ENCODE peak calls at places on chromosomes 2 and 18, in eight cellular contexts. One of them, this sample, is unnamed.

GRCh38 chr2:215680605-215681598 is 245.0 kb upstream of the FN1 start:
- DNase-seq in NCI-H1092: no peak
- DNase-seq in stimulated activated CD8-positive, alpha-beta memory T cell treated with anti-CD3 and anti-CD28 coated beads, Interleukin-4, amount 100 ng/mL, for 1 hour: no peak
- DNase-seq in Jurkat, Clone E6-1: peak; percentile 88
- DNase-seq in activated CD4-positive, alpha-beta T cell treated with anti-CD3 and anti-CD28 coated beads, Interleukin-2, amount 10 ng/mL, durations not matched to agents 7 days and 5 days: peak; percentile 78
- DNase-seq in frontal cortex: no peak
- DNase-seq in ELF-1: no peak
- DNase-seq in stimulated activated CD4-positive, alpha-beta T cell treated with anti-CD3 and anti-CD28 coated beads, Interleukin-1b, Interleukin-23, amount 100 ng/mL, for 1 hour: no peak
- DNase-seq in this sample: peak; percentile 88

GRCh38 chr2:104698276-104698675 is 155.6 kb upstream of the POU3F3 start:
- DNase-seq in NCI-H1092: no peak
- DNase-seq in stimulated activated CD8-positive, alpha-beta memory T cell treated with anti-CD3 and anti-CD28 coated beads, Interleukin-4, amount 100 ng/mL, for 1 hour: no peak
- DNase-seq in Jurkat, Clone E6-1: no peak
- DNase-seq in activated CD4-positive, alpha-beta T cell treated with anti-CD3 and anti-CD28 coated beads, Interleukin-2, amount 10 ng/mL, durations not matched to agents 7 days and 5 days: no peak
- DNase-seq in frontal cortex: no peak
- DNase-seq in ELF-1: no peak
- DNase-seq in stimulated activated CD4-positive, alpha-beta T cell treated with anti-CD3 and anti-CD28 coated beads, Interleukin-1b, Interleukin-23, amount 100 ng/mL, for 1 hour: no peak
- DNase-seq in this sample: no peak

GRCh38 chr2:175454953-175455389 is 273.5 kb upstream of the ATP5MC3 start:
- DNase-seq in NCI-H1092: no peak
- DNase-seq in stimulated activated CD8-positive, alpha-beta memory T cell treated with anti-CD3 and anti-CD28 coated beads, Interleukin-4, amount 100 ng/mL, for 1 hour: no peak
- DNase-seq in Jurkat, Clone E6-1: no peak
- DNase-seq in activated CD4-positive, alpha-beta T cell treated with anti-CD3 and anti-CD28 coated beads, Interleukin-2, amount 10 ng/mL, durations not matched to agents 7 days and 5 days: no peak
- DNase-seq in frontal cortex: no peak
- DNase-seq in ELF-1: peak; percentile 31
- DNase-seq in stimulated activated CD4-positive, alpha-beta T cell treated with anti-CD3 and anti-CD28 coated beads, Interleukin-1b, Interleukin-23, amount 100 ng/mL, for 1 hour: no peak
- DNase-seq in this sample: no peak

GRCh38 chr18:48842259-48843061 is 108.3 kb downstream of the SMAD7 start:
- DNase-seq in NCI-H1092: no peak
- DNase-seq in stimulated activated CD8-positive, alpha-beta memory T cell treated with anti-CD3 and anti-CD28 coated beads, Interleukin-4, amount 100 ng/mL, for 1 hour: no peak
- DNase-seq in Jurkat, Clone E6-1: peak; percentile 84
- DNase-seq in activated CD4-positive, alpha-beta T cell treated with anti-CD3 and anti-CD28 coated beads, Interleukin-2, amount 10 ng/mL, durations not matched to agents 7 days and 5 days: peak; percentile 71
- DNase-seq in frontal cortex: no peak
- DNase-seq in ELF-1: no peak
- DNase-seq in stimulated activated CD4-positive, alpha-beta T cell treated with anti-CD3 and anti-CD28 coated beads, Interleukin-1b, Interleukin-23, amount 100 ng/mL, for 1 hour: peak; percentile 8
- DNase-seq in this sample: no peak

GRCh38 chr2:74009577-74009976 is 24.9 kb downstream of the TET3 start:
- DNase-seq in NCI-H1092: no peak
- DNase-seq in stimulated activated CD8-positive, alpha-beta memory T cell treated with anti-CD3 and anti-CD28 coated beads, Interleukin-4, amount 100 ng/mL, for 1 hour: no peak
- DNase-seq in Jurkat, Clone E6-1: no peak
- DNase-seq in activated CD4-positive, alpha-beta T cell treated with anti-CD3 and anti-CD28 coated beads, Interleukin-2, amount 10 ng/mL, durations not matched to agents 7 days and 5 days: no peak
- DNase-seq in frontal cortex: no peak
- DNase-seq in ELF-1: no peak
- DNase-seq in stimulated activated CD4-positive, alpha-beta T cell treated with anti-CD3 and anti-CD28 coated beads, Interleukin-1b, Interleukin-23, amount 100 ng/mL, for 1 hour: no peak
- DNase-seq in this sample: no peak

GRCh38 chr2:63590621-63591408 is 2.1 kb downstream of the MDH1 start:
- DNase-seq in NCI-H1092: no peak
- DNase-seq in stimulated activated CD8-positive, alpha-beta memory T cell treated with anti-CD3 and anti-CD28 coated beads, Interleukin-4, amount 100 ng/mL, for 1 hour: no peak
- DNase-seq in Jurkat, Clone E6-1: no peak
- DNase-seq in activated CD4-positive, alpha-beta T cell treated with anti-CD3 and anti-CD28 coated beads, Interleukin-2, amount 10 ng/mL, durations not matched to agents 7 days and 5 days: no peak
- DNase-seq in frontal cortex: no peak
- DNase-seq in ELF-1: no peak
- DNase-seq in stimulated activated CD4-positive, alpha-beta T cell treated with anti-CD3 and anti-CD28 coated beads, Interleukin-1b, Interleukin-23, amount 100 ng/mL, for 1 hour: no peak
- DNase-seq in this sample: no peak

GRCh38 chr2:12856934-12857660 is 140.4 kb downstream of the TRIB2 start:
- DNase-seq in NCI-H1092: no peak
- DNase-seq in stimulated activated CD8-positive, alpha-beta memory T cell treated with anti-CD3 and anti-CD28 coated beads, Interleukin-4, amount 100 ng/mL, for 1 hour: no peak
- DNase-seq in Jurkat, Clone E6-1: peak; percentile 94
- DNase-seq in activated CD4-positive, alpha-beta T cell treated with anti-CD3 and anti-CD28 coated beads, Interleukin-2, amount 10 ng/mL, durations not matched to agents 7 days and 5 days: peak; percentile 58
- DNase-seq in frontal cortex: no peak
- DNase-seq in ELF-1: no peak
- DNase-seq in stimulated activated CD4-positive, alpha-beta T cell treated with anti-CD3 and anti-CD28 coated beads, Interleukin-1b, Interleukin-23, amount 100 ng/mL, for 1 hour: no peak
- DNase-seq in this sample: peak; percentile 41

GRCh38 chr2:14756981-14757657 is 124.6 kb downstream of the LRATD1 start:
- DNase-seq in NCI-H1092: no peak
- DNase-seq in stimulated activated CD8-positive, alpha-beta memory T cell treated with anti-CD3 and anti-CD28 coated beads, Interleukin-4, amount 100 ng/mL, for 1 hour: no peak
- DNase-seq in Jurkat, Clone E6-1: no peak
- DNase-seq in activated CD4-positive, alpha-beta T cell treated with anti-CD3 and anti-CD28 coated beads, Interleukin-2, amount 10 ng/mL, durations not matched to agents 7 days and 5 days: no peak
- DNase-seq in frontal cortex: no peak
- DNase-seq in ELF-1: no peak
- DNase-seq in stimulated activated CD4-positive, alpha-beta T cell treated with anti-CD3 and anti-CD28 coated beads, Interleukin-1b, Interleukin-23, amount 100 ng/mL, for 1 hour: no peak
- DNase-seq in this sample: peak; percentile 21

GRCh38 chr2:24077535-24077877 is 1.4 kb upstream of the SF3B6 start:
- DNase-seq in NCI-H1092: no peak
- DNase-seq in stimulated activated CD8-positive, alpha-beta memory T cell treated with anti-CD3 and anti-CD28 coated beads, Interleukin-4, amount 100 ng/mL, for 1 hour: no peak
- DNase-seq in Jurkat, Clone E6-1: no peak
- DNase-seq in activated CD4-positive, alpha-beta T cell treated with anti-CD3 and anti-CD28 coated beads, Interleukin-2, amount 10 ng/mL, durations not matched to agents 7 days and 5 days: no peak
- DNase-seq in frontal cortex: no peak
- DNase-seq in ELF-1: no peak
- DNase-seq in stimulated activated CD4-positive, alpha-beta T cell treated with anti-CD3 and anti-CD28 coated beads, Interleukin-1b, Interleukin-23, amount 100 ng/mL, for 1 hour: no peak
- DNase-seq in this sample: no peak

GRCh38 chr2:937530-937929 is 13.1 kb upstream of the SNTG2 start:
- DNase-seq in NCI-H1092: no peak
- DNase-seq in stimulated activated CD8-positive, alpha-beta memory T cell treated with anti-CD3 and anti-CD28 coated beads, Interleukin-4, amount 100 ng/mL, for 1 hour: no peak
- DNase-seq in Jurkat, Clone E6-1: no peak
- DNase-seq in activated CD4-positive, alpha-beta T cell treated with anti-CD3 and anti-CD28 coated beads, Interleukin-2, amount 10 ng/mL, durations not matched to agents 7 days and 5 days: no peak
- DNase-seq in frontal cortex: no peak
- DNase-seq in ELF-1: no peak
- DNase-seq in stimulated activated CD4-positive, alpha-beta T cell treated with anti-CD3 and anti-CD28 coated beads, Interleukin-1b, Interleukin-23, amount 100 ng/mL, for 1 hour: no peak
- DNase-seq in this sample: no peak

GRCh38 chr2:200430017-200430416 is 79.9 kb downstream of the KCTD18 start:
- DNase-seq in NCI-H1092: no peak
- DNase-seq in stimulated activated CD8-positive, alpha-beta memory T cell treated with anti-CD3 and anti-CD28 coated beads, Interleukin-4, amount 100 ng/mL, for 1 hour: no peak
- DNase-seq in Jurkat, Clone E6-1: no peak
- DNase-seq in activated CD4-positive, alpha-beta T cell treated with anti-CD3 and anti-CD28 coated beads, Interleukin-2, amount 10 ng/mL, durations not matched to agents 7 days and 5 days: no peak
- DNase-seq in frontal cortex: no peak
- DNase-seq in ELF-1: no peak
- DNase-seq in stimulated activated CD4-positive, alpha-beta T cell treated with anti-CD3 and anti-CD28 coated beads, Interleukin-1b, Interleukin-23, amount 100 ng/mL, for 1 hour: no peak
- DNase-seq in this sample: no peak

GRCh38 chr2:230254152-230254881 is 28.8 kb downstream of the SP140 start:
- DNase-seq in NCI-H1092: no peak
- DNase-seq in stimulated activated CD8-positive, alpha-beta memory T cell treated with anti-CD3 and anti-CD28 coated beads, Interleukin-4, amount 100 ng/mL, for 1 hour: no peak
- DNase-seq in Jurkat, Clone E6-1: peak; percentile 46
- DNase-seq in activated CD4-positive, alpha-beta T cell treated with anti-CD3 and anti-CD28 coated beads, Interleukin-2, amount 10 ng/mL, durations not matched to agents 7 days and 5 days: peak; percentile 57
- DNase-seq in frontal cortex: no peak
- DNase-seq in ELF-1: no peak
- DNase-seq in stimulated activated CD4-positive, alpha-beta T cell treated with anti-CD3 and anti-CD28 coated beads, Interleukin-1b, Interleukin-23, amount 100 ng/mL, for 1 hour: no peak
- DNase-seq in this sample: peak; percentile 9

GRCh38 chr2:75157435-75157834 is 41.9 kb downstream of the TACR1 start:
- DNase-seq in NCI-H1092: no peak
- DNase-seq in stimulated activated CD8-positive, alpha-beta memory T cell treated with anti-CD3 and anti-CD28 coated beads, Interleukin-4, amount 100 ng/mL, for 1 hour: no peak
- DNase-seq in Jurkat, Clone E6-1: no peak
- DNase-seq in activated CD4-positive, alpha-beta T cell treated with anti-CD3 and anti-CD28 coated beads, Interleukin-2, amount 10 ng/mL, durations not matched to agents 7 days and 5 days: no peak
- DNase-seq in frontal cortex: no peak
- DNase-seq in ELF-1: peak; percentile 63
- DNase-seq in stimulated activated CD4-positive, alpha-beta T cell treated with anti-CD3 and anti-CD28 coated beads, Interleukin-1b, Interleukin-23, amount 100 ng/mL, for 1 hour: no peak
- DNase-seq in this sample: peak; percentile 16

GRCh38 chr2:178327516-178327915 is 123.5 kb downstream of the PRKRA start:
- DNase-seq in NCI-H1092: no peak
- DNase-seq in stimulated activated CD8-positive, alpha-beta memory T cell treated with anti-CD3 and anti-CD28 coated beads, Interleukin-4, amount 100 ng/mL, for 1 hour: no peak
- DNase-seq in Jurkat, Clone E6-1: no peak
- DNase-seq in activated CD4-positive, alpha-beta T cell treated with anti-CD3 and anti-CD28 coated beads, Interleukin-2, amount 10 ng/mL, durations not matched to agents 7 days and 5 days: no peak
- DNase-seq in frontal cortex: no peak
- DNase-seq in ELF-1: no peak
- DNase-seq in stimulated activated CD4-positive, alpha-beta T cell treated with anti-CD3 and anti-CD28 coated beads, Interleukin-1b, Interleukin-23, amount 100 ng/mL, for 1 hour: no peak
- DNase-seq in this sample: no peak

GRCh38 chr2:160513120-160513519 is 19.5 kb upstream of the RBMS1 start:
- DNase-seq in NCI-H1092: no peak
- DNase-seq in stimulated activated CD8-positive, alpha-beta memory T cell treated with anti-CD3 and anti-CD28 coated beads, Interleukin-4, amount 100 ng/mL, for 1 hour: no peak
- DNase-seq in Jurkat, Clone E6-1: no peak
- DNase-seq in activated CD4-positive, alpha-beta T cell treated with anti-CD3 and anti-CD28 coated beads, Interleukin-2, amount 10 ng/mL, durations not matched to agents 7 days and 5 days: no peak
- DNase-seq in frontal cortex: no peak
- DNase-seq in ELF-1: no peak
- DNase-seq in stimulated activated CD4-positive, alpha-beta T cell treated with anti-CD3 and anti-CD28 coated beads, Interleukin-1b, Interleukin-23, amount 100 ng/mL, for 1 hour: no peak
- DNase-seq in this sample: no peak

GRCh38 chr2:51201295-51201694 is 169.4 kb upstream of the NRXN1 start:
- DNase-seq in NCI-H1092: no peak
- DNase-seq in stimulated activated CD8-positive, alpha-beta memory T cell treated with anti-CD3 and anti-CD28 coated beads, Interleukin-4, amount 100 ng/mL, for 1 hour: no peak
- DNase-seq in Jurkat, Clone E6-1: no peak
- DNase-seq in activated CD4-positive, alpha-beta T cell treated with anti-CD3 and anti-CD28 coated beads, Interleukin-2, amount 10 ng/mL, durations not matched to agents 7 days and 5 days: no peak
- DNase-seq in frontal cortex: no peak
- DNase-seq in ELF-1: no peak
- DNase-seq in stimulated activated CD4-positive, alpha-beta T cell treated with anti-CD3 and anti-CD28 coated beads, Interleukin-1b, Interleukin-23, amount 100 ng/mL, for 1 hour: no peak
- DNase-seq in this sample: no peak

GRCh38 chr2:97991081-97991856 is 4.5 kb downstream of the TMEM131 start:
- DNase-seq in NCI-H1092: no peak
- DNase-seq in stimulated activated CD8-positive, alpha-beta memory T cell treated with anti-CD3 and anti-CD28 coated beads, Interleukin-4, amount 100 ng/mL, for 1 hour: no peak
- DNase-seq in Jurkat, Clone E6-1: no peak
- DNase-seq in activated CD4-positive, alpha-beta T cell treated with anti-CD3 and anti-CD28 coated beads, Interleukin-2, amount 10 ng/mL, durations not matched to agents 7 days and 5 days: no peak
- DNase-seq in frontal cortex: no peak
- DNase-seq in ELF-1: no peak
- DNase-seq in stimulated activated CD4-positive, alpha-beta T cell treated with anti-CD3 and anti-CD28 coated beads, Interleukin-1b, Interleukin-23, amount 100 ng/mL, for 1 hour: no peak
- DNase-seq in this sample: no peak

GRCh38 chr18:46678785-46679404 is 21.9 kb upstream of the LOXHD1 start:
- DNase-seq in NCI-H1092: no peak
- DNase-seq in stimulated activated CD8-positive, alpha-beta memory T cell treated with anti-CD3 and anti-CD28 coated beads, Interleukin-4, amount 100 ng/mL, for 1 hour: no peak
- DNase-seq in Jurkat, Clone E6-1: no peak
- DNase-seq in activated CD4-positive, alpha-beta T cell treated with anti-CD3 and anti-CD28 coated beads, Interleukin-2, amount 10 ng/mL, durations not matched to agents 7 days and 5 days: no peak
- DNase-seq in frontal cortex: no peak
- DNase-seq in ELF-1: no peak
- DNase-seq in stimulated activated CD4-positive, alpha-beta T cell treated with anti-CD3 and anti-CD28 coated beads, Interleukin-1b, Interleukin-23, amount 100 ng/mL, for 1 hour: no peak
- DNase-seq in this sample: no peak

GRCh38 chr2:239731998-239732665 is 293.0 kb downstream of the NDUFA10 start:
- DNase-seq in NCI-H1092: no peak
- DNase-seq in stimulated activated CD8-positive, alpha-beta memory T cell treated with anti-CD3 and anti-CD28 coated beads, Interleukin-4, amount 100 ng/mL, for 1 hour: no peak
- DNase-seq in Jurkat, Clone E6-1: no peak
- DNase-seq in activated CD4-positive, alpha-beta T cell treated with anti-CD3 and anti-CD28 coated beads, Interleukin-2, amount 10 ng/mL, durations not matched to agents 7 days and 5 days: no peak
- DNase-seq in frontal cortex: no peak
- DNase-seq in ELF-1: no peak
- DNase-seq in stimulated activated CD4-positive, alpha-beta T cell treated with anti-CD3 and anti-CD28 coated beads, Interleukin-1b, Interleukin-23, amount 100 ng/mL, for 1 hour: no peak
- DNase-seq in this sample: no peak

GRCh38 chr2:180562378-180562777 is 418.0 kb upstream of the UBE2E3 start:
- DNase-seq in NCI-H1092: no peak
- DNase-seq in stimulated activated CD8-positive, alpha-beta memory T cell treated with anti-CD3 and anti-CD28 coated beads, Interleukin-4, amount 100 ng/mL, for 1 hour: no peak
- DNase-seq in Jurkat, Clone E6-1: no peak
- DNase-seq in activated CD4-positive, alpha-beta T cell treated with anti-CD3 and anti-CD28 coated beads, Interleukin-2, amount 10 ng/mL, durations not matched to agents 7 days and 5 days: no peak
- DNase-seq in frontal cortex: no peak
- DNase-seq in ELF-1: no peak
- DNase-seq in stimulated activated CD4-positive, alpha-beta T cell treated with anti-CD3 and anti-CD28 coated beads, Interleukin-1b, Interleukin-23, amount 100 ng/mL, for 1 hour: no peak
- DNase-seq in this sample: no peak

GRCh38 chr2:24339856-24340262 is 20.5 kb downstream of the ITSN2 start:
- DNase-seq in NCI-H1092: no peak
- DNase-seq in stimulated activated CD8-positive, alpha-beta memory T cell treated with anti-CD3 and anti-CD28 coated beads, Interleukin-4, amount 100 ng/mL, for 1 hour: no peak
- DNase-seq in Jurkat, Clone E6-1: no peak
- DNase-seq in activated CD4-positive, alpha-beta T cell treated with anti-CD3 and anti-CD28 coated beads, Interleukin-2, amount 10 ng/mL, durations not matched to agents 7 days and 5 days: no peak
- DNase-seq in frontal cortex: no peak
- DNase-seq in ELF-1: no peak
- DNase-seq in stimulated activated CD4-positive, alpha-beta T cell treated with anti-CD3 and anti-CD28 coated beads, Interleukin-1b, Interleukin-23, amount 100 ng/mL, for 1 hour: no peak
- DNase-seq in this sample: no peak

This sample was measured in SW480.